ENCODE peak calls at places on chromosomes 4 and X, in five cellular contexts. One of them, this sample, is unnamed.

GRCh38 chrX:132090370-132091152 is 37.3 kb downstream of the FRMD7 start:
- DNase-seq in NT2/D1: no peak
- DNase-seq in HepG2: no peak
- DNase-seq in H1: no peak
- DNase-seq in GM12878: no peak
- DNase-seq in this sample: no peak

GRCh38 chr4:15928883-15929282 is 9.7 kb downstream of the FGFBP1 start:
- DNase-seq in NT2/D1: no peak
- DNase-seq in HepG2: no peak
- DNase-seq in H1: no peak
- DNase-seq in GM12878: no peak
- DNase-seq in this sample: no peak

GRCh38 chr4:119695216-119695615 is 66.6 kb upstream of the PDE5A start:
- DNase-seq in NT2/D1: no peak
- DNase-seq in HepG2: no peak
- DNase-seq in H1: no peak
- DNase-seq in GM12878: no peak
- DNase-seq in this sample: no peak

GRCh38 chr4:113978105-113978504 is 1.3 kb downstream of the ARSJ start:
- DNase-seq in NT2/D1: no peak
- DNase-seq in HepG2: no peak
- DNase-seq in H1: no peak
- DNase-seq in GM12878: no peak
- DNase-seq in this sample: no peak

GRCh38 chrX:85052207-85052606 is 48.5 kb downstream of the APOOL start:
- DNase-seq in NT2/D1: no peak
- DNase-seq in HepG2: no peak
- DNase-seq in H1: no peak
- DNase-seq in GM12878: no peak
- DNase-seq in this sample: no peak

GRCh38 chr4:147825451-147826287 is 93.8 kb downstream of the ARHGAP10 start:
- DNase-seq in NT2/D1: no peak
- DNase-seq in HepG2: no peak
- DNase-seq in H1: no peak
- DNase-seq in GM12878: no peak
- DNase-seq in this sample: peak

GRCh38 chrX:103533428-103534216 is 14.3 kb upstream of the RAB40A start:
- DNase-seq in NT2/D1: peak
- DNase-seq in HepG2: peak
- DNase-seq in H1: peak
- DNase-seq in GM12878: peak
- DNase-seq in this sample: peak

GRCh38 chrX:6849711-6850415 is 297.6 kb upstream of the STS start:
- DNase-seq in NT2/D1: no peak
- DNase-seq in HepG2: no peak
- DNase-seq in H1: no peak
- DNase-seq in GM12878: no peak
- DNase-seq in this sample: no peak

GRCh38 chr4:14848210-14848609 is 154.1 kb upstream of the CPEB2 start:
- DNase-seq in NT2/D1: no peak
- DNase-seq in HepG2: no peak
- DNase-seq in H1: no peak
- DNase-seq in GM12878: no peak
- DNase-seq in this sample: no peak

GRCh38 chr4:41719417-41719816 is 29.1 kb downstream of the PHOX2B start:
- DNase-seq in NT2/D1: no peak
- DNase-seq in HepG2: no peak
- DNase-seq in H1: no peak
- DNase-seq in GM12878: no peak
- DNase-seq in this sample: no peak
- TF ChIP-seq SUZ12 in NT2/D1: no peak
- TF ChIP-seq SUZ12 in HepG2: no peak
- TF ChIP-seq SUZ12 in H1: no peak
- TF ChIP-seq SUZ12 in GM12878: no peak
- TF ChIP-seq SUZ12 in this sample: no peak

DNA sequence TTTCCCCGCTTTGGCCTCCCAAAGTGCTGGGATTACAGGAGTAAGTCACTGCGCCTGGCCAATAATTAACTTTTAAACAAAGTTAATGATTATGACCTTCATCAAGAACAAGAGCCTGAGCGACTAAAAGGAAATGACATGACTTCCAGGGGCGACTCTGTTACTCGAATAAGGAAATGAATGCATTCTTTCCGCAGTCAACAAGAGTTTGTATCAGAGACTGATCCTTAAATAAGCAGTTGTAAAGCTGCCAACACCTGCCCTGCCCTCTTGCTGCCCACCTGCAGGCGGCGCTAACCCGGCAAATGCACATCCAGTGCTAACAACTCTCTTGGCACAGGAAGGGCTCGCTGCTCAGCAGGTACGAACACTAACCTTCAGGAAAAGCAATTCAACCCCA is 27.3 kb downstream of the WDR1 start:
- DNase-seq in NT2/D1: no peak
- DNase-seq in HepG2: peak
- DNase-seq in H1: peak
- DNase-seq in GM12878: no peak
- DNase-seq in this sample: peak
- TF ChIP-seq SUZ12 in NT2/D1: no peak
- TF ChIP-seq SUZ12 in HepG2: no peak
- TF ChIP-seq SUZ12 in H1: no peak
- TF ChIP-seq SUZ12 in GM12878: no peak
- TF ChIP-seq SUZ12 in this sample: no peak

DNA sequence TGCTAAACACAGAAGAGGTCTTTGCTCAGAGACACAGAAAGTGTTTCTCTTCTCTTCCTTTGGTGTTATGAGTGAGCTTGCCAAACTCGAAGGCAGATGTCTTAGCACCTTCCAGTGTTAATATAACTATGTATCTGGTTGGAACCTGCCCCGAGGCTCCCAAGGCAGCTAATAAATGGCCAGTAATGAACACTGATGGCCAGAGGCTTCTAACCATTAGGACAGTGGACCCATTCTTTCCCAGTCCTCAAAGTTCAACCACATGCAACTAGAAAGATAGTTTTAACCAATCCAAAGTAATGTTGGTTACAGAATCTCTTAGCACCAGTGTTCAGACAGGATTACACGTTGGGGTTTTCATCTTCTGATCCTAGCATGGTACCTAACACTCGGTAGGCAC is 42.7 kb upstream of the JADE1 start:
- DNase-seq in NT2/D1: no peak
- DNase-seq in HepG2: no peak
- DNase-seq in H1: no peak
- DNase-seq in GM12878: no peak
- DNase-seq in this sample: no peak
- TF ChIP-seq SUZ12 in NT2/D1: no peak
- TF ChIP-seq SUZ12 in HepG2: no peak
- TF ChIP-seq SUZ12 in H1: no peak
- TF ChIP-seq SUZ12 in GM12878: no peak
- TF ChIP-seq SUZ12 in this sample: no peak

GRCh38 chr4:86586160-86586572 is 7.9 kb upstream of the PTPN13 start:
- DNase-seq in NT2/D1: no peak
- DNase-seq in HepG2: no peak
- DNase-seq in H1: no peak
- DNase-seq in GM12878: no peak
- DNase-seq in this sample: no peak
- TF ChIP-seq SUZ12 in NT2/D1: no peak
- TF ChIP-seq SUZ12 in HepG2: no peak
- TF ChIP-seq SUZ12 in H1: no peak
- TF ChIP-seq SUZ12 in GM12878: no peak
- TF ChIP-seq SUZ12 in this sample: no peak

DNA sequence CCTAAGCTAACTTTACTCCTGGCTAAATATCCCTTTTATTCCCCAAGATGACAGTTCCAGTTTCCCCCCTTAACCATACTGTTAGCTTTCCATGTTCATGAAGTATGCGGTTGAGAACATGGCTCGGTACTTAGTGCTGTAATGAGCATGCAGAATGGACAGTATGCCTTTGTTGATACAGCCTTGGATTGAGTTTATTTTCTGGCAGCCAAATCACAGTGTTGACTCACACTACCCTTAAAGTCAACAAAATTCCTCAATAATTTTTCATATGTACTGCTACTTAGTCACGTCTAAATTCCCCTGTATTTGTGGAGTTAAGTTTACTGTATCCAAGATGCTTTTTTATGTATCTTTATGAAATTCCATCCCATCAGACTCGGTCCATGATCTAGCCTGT is 1.4 kb upstream of the VEGFC start:
- DNase-seq in NT2/D1: no peak
- DNase-seq in HepG2: no peak
- DNase-seq in H1: no peak
- DNase-seq in GM12878: no peak
- DNase-seq in this sample: no peak
- TF ChIP-seq SUZ12 in NT2/D1: no peak
- TF ChIP-seq SUZ12 in HepG2: no peak
- TF ChIP-seq SUZ12 in H1: no peak
- TF ChIP-seq SUZ12 in GM12878: no peak
- TF ChIP-seq SUZ12 in this sample: no peak

DNA sequence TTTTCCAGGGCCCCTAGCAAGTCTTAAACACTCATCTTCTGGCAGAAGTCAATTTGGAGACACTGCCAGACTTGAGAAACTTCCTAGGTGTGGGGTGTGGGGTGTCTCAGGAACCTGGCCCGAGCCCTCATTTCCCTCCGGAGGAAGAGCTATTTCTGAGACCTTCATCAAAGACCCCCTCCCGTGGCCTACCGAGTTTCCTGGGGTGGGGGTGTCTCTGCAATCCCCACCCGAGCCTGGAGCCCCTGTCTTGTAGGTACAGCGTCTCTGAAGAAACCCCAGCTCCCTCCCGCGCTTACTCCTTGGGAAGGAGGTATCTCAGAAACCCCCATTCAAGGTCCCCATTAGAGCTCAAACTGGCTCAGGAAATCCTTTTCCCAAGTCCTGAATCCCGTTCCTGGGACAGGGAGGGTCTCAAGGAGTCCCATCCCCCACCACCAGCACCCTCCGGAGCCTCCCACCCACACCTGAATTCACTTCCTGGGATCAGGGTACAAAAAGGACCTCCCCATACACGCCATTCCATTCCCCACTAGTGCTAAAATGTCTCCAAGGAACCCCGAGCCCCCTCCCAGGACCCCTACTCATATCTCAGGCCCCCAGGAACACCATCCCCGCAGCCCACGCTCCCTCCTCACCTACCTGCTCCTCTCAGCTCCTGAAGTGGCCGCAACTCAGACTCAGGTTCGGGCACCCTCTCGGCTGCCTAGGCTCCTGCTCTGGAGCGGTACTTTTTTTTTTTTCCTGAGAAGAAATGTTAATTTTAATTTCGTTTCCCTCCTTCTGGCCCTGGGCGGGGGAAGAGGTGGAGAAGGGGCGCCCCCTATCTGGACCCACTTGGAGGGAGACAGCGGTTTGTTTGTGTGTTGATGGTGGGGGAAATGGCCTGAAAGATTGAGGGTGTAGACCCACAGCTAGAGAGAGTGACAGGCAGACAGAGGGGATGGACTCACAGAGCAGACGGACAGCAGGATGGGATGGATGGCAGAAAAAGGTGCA is 1.1 kb downstream of the SLC38A5 start:
- DNase-seq in NT2/D1: no peak
- DNase-seq in HepG2: no peak
- DNase-seq in H1: no peak
- DNase-seq in GM12878: no peak
- DNase-seq in this sample: no peak
- TF ChIP-seq SUZ12 in NT2/D1: no peak
- TF ChIP-seq SUZ12 in HepG2: no peak
- TF ChIP-seq SUZ12 in H1: no peak
- TF ChIP-seq SUZ12 in GM12878: no peak
- TF ChIP-seq SUZ12 in this sample: no peak

DNA sequence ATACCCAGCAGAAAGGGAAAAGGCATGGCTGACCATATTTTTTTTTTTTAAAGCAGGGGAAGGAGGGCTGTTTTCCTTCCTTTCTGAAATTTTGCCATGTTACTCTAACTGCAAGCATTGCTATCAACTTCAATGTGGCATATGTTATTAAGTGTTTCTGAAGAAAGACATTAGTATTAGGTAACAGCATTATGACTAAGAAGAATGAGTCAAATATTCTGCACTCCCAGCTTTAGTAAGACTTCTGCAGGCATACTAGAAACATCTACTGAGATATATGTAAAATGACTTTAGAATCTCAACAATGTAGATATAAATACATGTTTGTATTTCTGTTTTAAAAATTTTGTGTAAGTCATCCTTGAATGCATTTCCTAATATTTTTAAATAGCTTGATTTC is 512.5 kb upstream of the FAM241A start:
- DNase-seq in NT2/D1: no peak
- DNase-seq in HepG2: no peak
- DNase-seq in H1: no peak
- DNase-seq in GM12878: no peak
- DNase-seq in this sample: no peak
- TF ChIP-seq SUZ12 in NT2/D1: no peak
- TF ChIP-seq SUZ12 in HepG2: no peak
- TF ChIP-seq SUZ12 in H1: no peak
- TF ChIP-seq SUZ12 in GM12878: no peak
- TF ChIP-seq SUZ12 in this sample: no peak

GRCh38 chrX:109943740-109944092 is 59.2 kb upstream of the TMEM164 start:
- DNase-seq in NT2/D1: no peak
- DNase-seq in HepG2: no peak
- DNase-seq in H1: no peak
- DNase-seq in GM12878: no peak
- DNase-seq in this sample: no peak

GRCh38 chrX:109940411-109940810 is 62.5 kb upstream of the TMEM164 start:
- DNase-seq in NT2/D1: no peak
- DNase-seq in HepG2: no peak
- DNase-seq in H1: no peak
- DNase-seq in GM12878: no peak
- DNase-seq in this sample: no peak

GRCh38 chrX:109939498-109939897 is 63.4 kb upstream of the TMEM164 start:
- DNase-seq in NT2/D1: no peak
- DNase-seq in HepG2: no peak
- DNase-seq in H1: no peak
- DNase-seq in GM12878: no peak
- DNase-seq in this sample: no peak

DNA sequence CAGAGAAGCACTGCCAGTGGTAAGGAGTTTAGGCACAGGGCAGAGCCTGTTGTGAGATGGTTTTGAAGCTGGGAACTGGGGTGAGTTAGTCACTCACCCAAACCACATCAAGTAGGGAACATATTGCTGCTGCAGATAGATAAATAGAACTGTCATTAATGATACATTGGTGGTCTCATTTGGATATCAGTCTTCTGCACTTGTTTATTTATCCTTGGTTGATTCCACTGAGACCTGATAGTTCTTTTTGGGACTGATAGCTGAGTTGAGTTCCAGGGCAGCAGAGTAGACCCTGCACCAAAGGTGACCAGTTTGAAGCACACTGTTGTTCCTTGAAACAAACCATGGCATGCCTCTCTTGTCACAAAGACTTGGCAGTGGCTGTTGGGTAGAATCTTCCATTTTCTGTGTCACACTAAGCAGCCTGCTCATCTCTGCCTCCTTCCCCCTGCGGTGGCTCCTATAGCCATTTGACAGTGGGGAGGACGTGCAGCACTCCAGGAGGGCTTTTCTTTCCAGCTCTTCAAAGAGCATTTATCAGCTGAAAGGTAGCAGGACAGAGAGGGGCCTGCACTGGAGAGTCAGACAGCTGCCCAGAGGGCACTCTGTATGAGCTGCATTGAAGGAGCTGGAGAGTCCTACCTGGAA is 59.7 kb upstream of the TMEM164 start:
- DNase-seq in NT2/D1: no peak
- DNase-seq in HepG2: no peak
- DNase-seq in H1: no peak
- DNase-seq in GM12878: no peak
- DNase-seq in this sample: no peak
- TF ChIP-seq SUZ12 in NT2/D1: no peak
- TF ChIP-seq SUZ12 in HepG2: no peak
- TF ChIP-seq SUZ12 in H1: no peak
- TF ChIP-seq SUZ12 in GM12878: no peak
- TF ChIP-seq SUZ12 in this sample: no peak